ENCODE peak calls at places on chromosomes 16 and 17, in eight cellular contexts. One of them, this sample, is unnamed.

GRCh38 chr17:45334701-45335677 is 18.2 kb upstream of the MAP3K14 start:
- DNase-seq in upper lobe of right lung: peak
- DNase-seq in adrenal gland: no peak
- DNase-seq in heart right ventricle: no peak
- DNase-seq in A549: no peak
- DNase-seq in right lobe of liver: no peak
- DNase-seq in keratinocyte: no peak
- DNase-seq in H1: no peak
- DNase-seq in this sample: no peak

GRCh38 chr17:73644145-73645049 is at the start of gene SDK2:
- DNase-seq in upper lobe of right lung: peak
- DNase-seq in adrenal gland: no peak
- DNase-seq in heart right ventricle: no peak
- DNase-seq in A549: peak
- DNase-seq in right lobe of liver: no peak
- DNase-seq in keratinocyte: no peak
- DNase-seq in H1: no peak
- DNase-seq in this sample: no peak

GRCh38 chr16:89360760-89361435 is 129.5 kb downstream of the ANKRD11 start:
- DNase-seq in upper lobe of right lung: peak
- DNase-seq in adrenal gland: no peak
- DNase-seq in heart right ventricle: no peak
- DNase-seq in A549: no peak
- DNase-seq in right lobe of liver: no peak
- DNase-seq in keratinocyte: no peak
- DNase-seq in H1: no peak
- DNase-seq in this sample: no peak

GRCh38 chr16:12406158-12406557 is 397.5 kb downstream of the CPPED1 start:
- DNase-seq in upper lobe of right lung: no peak
- DNase-seq in adrenal gland: no peak
- DNase-seq in heart right ventricle: no peak
- DNase-seq in A549: no peak
- DNase-seq in right lobe of liver: no peak
- DNase-seq in keratinocyte: no peak
- DNase-seq in H1: no peak
- DNase-seq in this sample: no peak

GRCh38 chr16:70770968-70771552 is 29.9 kb downstream of the VAC14 start:
- DNase-seq in upper lobe of right lung: peak
- DNase-seq in adrenal gland: peak
- DNase-seq in heart right ventricle: peak
- DNase-seq in A549: peak
- DNase-seq in right lobe of liver: peak
- DNase-seq in keratinocyte: no peak
- DNase-seq in H1: no peak
- DNase-seq in this sample: no peak

GRCh38 chr16:60748366-60748765 is 1287.9 kb downstream of the CDH8 start:
- DNase-seq in upper lobe of right lung: no peak
- DNase-seq in adrenal gland: no peak
- DNase-seq in heart right ventricle: no peak
- DNase-seq in A549: no peak
- DNase-seq in right lobe of liver: no peak
- DNase-seq in keratinocyte: no peak
- DNase-seq in H1: no peak
- DNase-seq in this sample: no peak

GRCh38 chr16:29784901-29785500 is 5.5 kb upstream of the KIF22 start:
- DNase-seq in upper lobe of right lung: peak
- DNase-seq in adrenal gland: peak
- DNase-seq in heart right ventricle: peak
- DNase-seq in A549: no peak
- DNase-seq in right lobe of liver: peak
- DNase-seq in keratinocyte: no peak
- DNase-seq in H1: peak
- DNase-seq in this sample: no peak

GRCh38 chr17:73691321-73691766 is 47.1 kb upstream of the SDK2 start:
- DNase-seq in upper lobe of right lung: no peak
- DNase-seq in adrenal gland: no peak
- DNase-seq in heart right ventricle: no peak
- DNase-seq in A549: no peak
- DNase-seq in right lobe of liver: no peak
- DNase-seq in keratinocyte: no peak
- DNase-seq in H1: no peak
- DNase-seq in this sample: no peak

GRCh38 chr16:79163666-79164377 is 436.7 kb downstream of the MAF start:
- DNase-seq in upper lobe of right lung: no peak
- DNase-seq in adrenal gland: no peak
- DNase-seq in heart right ventricle: no peak
- DNase-seq in A549: no peak
- DNase-seq in right lobe of liver: peak
- DNase-seq in keratinocyte: no peak
- DNase-seq in H1: no peak
- DNase-seq in this sample: no peak

GRCh38 chr17:77473615-77474226 is 333.0 kb downstream of the SEC14L1 start:
- DNase-seq in upper lobe of right lung: no peak
- DNase-seq in adrenal gland: no peak
- DNase-seq in heart right ventricle: no peak
- DNase-seq in A549: no peak
- DNase-seq in right lobe of liver: no peak
- DNase-seq in keratinocyte: no peak
- DNase-seq in H1: no peak
- DNase-seq in this sample: no peak

GRCh38 chr17:31074772-31075538 is 19.8 kb upstream of the NF1 start:
- DNase-seq in upper lobe of right lung: no peak
- DNase-seq in adrenal gland: no peak
- DNase-seq in heart right ventricle: no peak
- DNase-seq in A549: peak
- DNase-seq in right lobe of liver: no peak
- DNase-seq in keratinocyte: no peak
- DNase-seq in H1: no peak
- DNase-seq in this sample: no peak

GRCh38 chr17:60390223-60390622 is 1.7 kb downstream of the USP32 start:
- DNase-seq in upper lobe of right lung: no peak
- DNase-seq in adrenal gland: peak
- DNase-seq in heart right ventricle: no peak
- DNase-seq in A549: no peak
- DNase-seq in right lobe of liver: no peak
- DNase-seq in keratinocyte: peak
- DNase-seq in H1: no peak
- DNase-seq in this sample: no peak

GRCh38 chr16:3283525-3284447 is 495 bp downstream of the ZNF263 start:
- DNase-seq in upper lobe of right lung: no peak
- DNase-seq in adrenal gland: peak
- DNase-seq in heart right ventricle: no peak
- DNase-seq in A549: no peak
- DNase-seq in right lobe of liver: no peak
- DNase-seq in keratinocyte: no peak
- DNase-seq in H1: no peak
- DNase-seq in this sample: no peak

GRCh38 chr17:45316271-45317112 is at the start of gene MAP3K14:
- DNase-seq in upper lobe of right lung: peak
- DNase-seq in adrenal gland: peak
- DNase-seq in heart right ventricle: peak
- DNase-seq in A549: no peak
- DNase-seq in right lobe of liver: peak
- DNase-seq in keratinocyte: no peak
- DNase-seq in H1: no peak
- DNase-seq in this sample: no peak

DNA sequence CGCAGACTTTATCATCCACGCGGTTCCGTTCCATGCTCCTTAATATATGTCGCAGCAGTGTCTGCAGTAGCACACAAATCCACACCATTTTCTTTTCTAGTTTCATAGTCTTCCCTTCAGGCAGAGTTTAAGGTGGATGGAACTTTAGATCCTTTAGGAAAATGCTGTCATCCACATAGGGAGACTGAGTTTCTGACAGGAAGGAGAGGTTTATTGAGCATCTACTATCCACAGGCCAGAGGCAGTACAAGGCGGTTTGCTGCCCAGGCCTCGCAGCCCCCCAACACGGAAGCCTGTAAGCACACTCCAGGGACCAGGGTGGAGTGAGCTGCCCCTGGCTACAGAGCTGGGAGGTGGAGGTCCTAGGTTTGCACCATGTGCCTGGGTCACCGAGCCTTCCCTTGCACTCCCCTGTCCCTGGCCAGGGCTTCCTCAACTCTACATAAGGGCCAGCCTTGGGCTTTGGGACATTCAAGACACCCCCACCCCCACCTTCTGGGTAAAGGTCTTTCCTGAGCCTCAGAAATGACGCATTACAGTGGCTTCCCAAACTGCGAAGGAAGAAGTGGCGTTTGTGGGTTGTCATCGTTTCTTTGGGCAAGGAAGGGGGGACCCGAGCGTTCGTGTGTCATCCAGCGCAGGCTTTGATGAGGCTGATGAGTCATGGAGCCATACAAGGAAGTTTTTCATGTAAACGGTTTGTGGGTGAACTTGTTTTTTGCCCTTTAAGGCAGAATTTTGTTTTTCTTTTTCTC is 146.5 kb upstream of the PLCG2 start:
- DNase-seq in upper lobe of right lung: no peak
- DNase-seq in adrenal gland: peak
- DNase-seq in heart right ventricle: no peak
- DNase-seq in A549: peak
- DNase-seq in right lobe of liver: no peak
- DNase-seq in keratinocyte: no peak
- DNase-seq in H1: no peak
- DNase-seq in this sample: no peak
- H3K27ac ChIP-seq in upper lobe of right lung: peak
- H3K27ac ChIP-seq in adrenal gland: peak
- H3K27ac ChIP-seq in heart right ventricle: no peak
- H3K27ac ChIP-seq in A549: peak
- H3K27ac ChIP-seq in right lobe of liver: no peak
- H3K27ac ChIP-seq in keratinocyte: no peak
- H3K27ac ChIP-seq in H1: peak
- H3K27ac ChIP-seq in this sample: no peak

DNA sequence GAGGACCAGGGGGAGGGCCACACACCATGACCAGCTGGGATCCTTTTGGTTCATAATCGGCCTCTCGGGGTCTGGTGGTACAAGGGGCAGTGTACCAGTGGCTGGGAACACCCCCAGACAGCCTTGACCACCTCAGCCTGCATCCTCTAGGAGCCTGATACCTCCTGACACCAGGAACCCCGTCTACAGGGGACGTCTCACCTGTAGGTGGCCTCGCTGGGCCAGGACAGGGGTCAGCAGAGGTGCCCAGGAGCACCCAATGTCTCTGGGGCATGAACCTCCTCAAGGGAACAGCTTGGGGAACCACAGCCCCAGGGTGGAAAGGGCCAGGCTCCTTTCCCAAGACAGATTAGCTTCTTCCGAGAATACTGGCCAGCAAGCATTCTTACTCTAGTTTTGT is 2.5 kb upstream of the METRNL start:
- DNase-seq in upper lobe of right lung: no peak
- DNase-seq in adrenal gland: no peak
- DNase-seq in heart right ventricle: no peak
- DNase-seq in A549: no peak
- DNase-seq in right lobe of liver: no peak
- DNase-seq in keratinocyte: no peak
- DNase-seq in H1: no peak
- DNase-seq in this sample: no peak
- TF ChIP-seq CTCF in upper lobe of right lung: peak
- TF ChIP-seq CTCF in adrenal gland: no peak
- TF ChIP-seq CTCF in heart right ventricle: peak
- TF ChIP-seq CTCF in A549: peak
- TF ChIP-seq CTCF in right lobe of liver: peak
- TF ChIP-seq CTCF in keratinocyte: peak
- TF ChIP-seq CTCF in H1: peak
- TF ChIP-seq CTCF in this sample: no peak

GRCh38 chr17:38750044-38750311 is 1.8 kb upstream of the PCGF2 start:
- DNase-seq in upper lobe of right lung: no peak
- DNase-seq in adrenal gland: no peak
- DNase-seq in heart right ventricle: no peak
- DNase-seq in A549: no peak
- DNase-seq in right lobe of liver: no peak
- DNase-seq in keratinocyte: no peak
- DNase-seq in H1: no peak
- DNase-seq in this sample: no peak

GRCh38 chr17:38752119-38752929 is at the start of gene PSMB3:
- DNase-seq in upper lobe of right lung: peak
- DNase-seq in adrenal gland: peak
- DNase-seq in heart right ventricle: peak
- DNase-seq in A549: peak
- DNase-seq in right lobe of liver: peak
- DNase-seq in keratinocyte: peak
- DNase-seq in H1: peak
- DNase-seq in this sample: peak

GRCh38 chr17:38751803-38752118 is 780 bp upstream of the PSMB3 start:
- DNase-seq in upper lobe of right lung: peak
- DNase-seq in adrenal gland: peak
- DNase-seq in heart right ventricle: peak
- DNase-seq in A549: peak
- DNase-seq in right lobe of liver: peak
- DNase-seq in keratinocyte: no peak
- DNase-seq in H1: no peak
- DNase-seq in this sample: no peak

GRCh38 chr17:38750312-38751121 is 2.0 kb upstream of the PSMB3 start:
- DNase-seq in upper lobe of right lung: no peak
- DNase-seq in adrenal gland: no peak
- DNase-seq in heart right ventricle: no peak
- DNase-seq in A549: no peak
- DNase-seq in right lobe of liver: no peak
- DNase-seq in keratinocyte: no peak
- DNase-seq in H1: no peak
- DNase-seq in this sample: no peak

GRCh38 chr17:38751144-38751802 is 1.3 kb upstream of the PSMB3 start:
- DNase-seq in upper lobe of right lung: no peak
- DNase-seq in adrenal gland: no peak
- DNase-seq in heart right ventricle: no peak
- DNase-seq in A549: no peak
- DNase-seq in right lobe of liver: no peak
- DNase-seq in keratinocyte: no peak
- DNase-seq in H1: no peak
- DNase-seq in this sample: no peak
- H3K4me3 ChIP-seq in upper lobe of right lung: peak
- H3K4me3 ChIP-seq in adrenal gland: no peak
- H3K4me3 ChIP-seq in heart right ventricle: peak
- H3K4me3 ChIP-seq in A549: peak
- H3K4me3 ChIP-seq in right lobe of liver: peak
- H3K4me3 ChIP-seq in keratinocyte: peak
- H3K4me3 ChIP-seq in H1: peak
- H3K4me3 ChIP-seq in this sample: peak

GRCh38 chr16:57681950-57682728 is 12.5 kb upstream of the DRC7 start:
- DNase-seq in upper lobe of right lung: no peak
- DNase-seq in adrenal gland: no peak
- DNase-seq in heart right ventricle: no peak
- DNase-seq in A549: no peak
- DNase-seq in right lobe of liver: no peak
- DNase-seq in keratinocyte: no peak
- DNase-seq in H1: no peak
- DNase-seq in this sample: no peak

GRCh38 chr16:57684626-57685358 is 9.8 kb upstream of the DRC7 start:
- DNase-seq in upper lobe of right lung: no peak
- DNase-seq in adrenal gland: no peak
- DNase-seq in heart right ventricle: no peak
- DNase-seq in A549: no peak
- DNase-seq in right lobe of liver: no peak
- DNase-seq in keratinocyte: no peak
- DNase-seq in H1: no peak
- DNase-seq in this sample: no peak

GRCh38 chr16:57683599-57684545 is 10.7 kb upstream of the DRC7 start:
- DNase-seq in upper lobe of right lung: no peak
- DNase-seq in adrenal gland: no peak
- DNase-seq in heart right ventricle: no peak
- DNase-seq in A549: no peak
- DNase-seq in right lobe of liver: no peak
- DNase-seq in keratinocyte: no peak
- DNase-seq in H1: no peak
- DNase-seq in this sample: no peak

GRCh38 chr16:57680842-57681241 is 12.7 kb downstream of the ADGRG3 start:
- DNase-seq in upper lobe of right lung: no peak
- DNase-seq in adrenal gland: no peak
- DNase-seq in heart right ventricle: no peak
- DNase-seq in A549: no peak
- DNase-seq in right lobe of liver: no peak
- DNase-seq in keratinocyte: no peak
- DNase-seq in H1: no peak
- DNase-seq in this sample: no peak

GRCh38 chr16:57682809-57683318 is 11.7 kb upstream of the DRC7 start:
- DNase-seq in upper lobe of right lung: no peak
- DNase-seq in adrenal gland: no peak
- DNase-seq in heart right ventricle: no peak
- DNase-seq in A549: no peak
- DNase-seq in right lobe of liver: no peak
- DNase-seq in keratinocyte: no peak
- DNase-seq in H1: no peak
- DNase-seq in this sample: no peak
- H3K27ac ChIP-seq in upper lobe of right lung: no peak
- H3K27ac ChIP-seq in adrenal gland: no peak
- H3K27ac ChIP-seq in heart right ventricle: no peak
- H3K27ac ChIP-seq in A549: no peak
- H3K27ac ChIP-seq in right lobe of liver: no peak
- H3K27ac ChIP-seq in keratinocyte: no peak
- H3K27ac ChIP-seq in H1: no peak
- H3K27ac ChIP-seq in this sample: no peak